ENCODE peak calls at places on chromosome 20, in four cellular contexts. One of them, this sample, is unnamed.

GRCh38 chr20:2984028-2984501 is 59.4 kb upstream of the GNRH2 start:
- DNase-seq in HS-5: no peak
- DNase-seq in NCI-H2029 treated with DMSO at 0.1 percent for 48 hours: no peak
- DNase-seq in activated CD4-positive, CD25-positive, alpha-beta regulatory T cell: no peak
- DNase-seq in this sample: no peak

GRCh38 chr20:9068232-9068781 is 580 bp upstream of the PLCB4 start:
- DNase-seq in activated CD4-positive, CD25-positive, alpha-beta regulatory T cell: no peak
- DNase-seq in NCI-H2029 treated with DMSO at 0.1 percent for 48 hours: no peak
- DNase-seq in HS-5: no peak
- DNase-seq in this sample: peak

GRCh38 chr20:44720617-44720993 is 5.4 kb downstream of the CCN5 start:
- DNase-seq in activated CD4-positive, CD25-positive, alpha-beta regulatory T cell: no peak
- DNase-seq in HS-5: peak
- DNase-seq in NCI-H2029 treated with DMSO at 0.1 percent for 48 hours: no peak
- DNase-seq in this sample: no peak

GRCh38 chr20:46558511-46558959 is 8.1 kb upstream of the OCSTAMP start:
- DNase-seq in activated CD4-positive, CD25-positive, alpha-beta regulatory T cell: no peak
- DNase-seq in HS-5: peak
- DNase-seq in NCI-H2029 treated with DMSO at 0.1 percent for 48 hours: no peak
- DNase-seq in this sample: no peak

GRCh38 chr20:61120595-61121515 is 131.2 kb upstream of the CDH4 start:
- DNase-seq in activated CD4-positive, CD25-positive, alpha-beta regulatory T cell: no peak
- DNase-seq in HS-5: peak
- DNase-seq in NCI-H2029 treated with DMSO at 0.1 percent for 48 hours: peak
- DNase-seq in this sample: no peak

GRCh38 chr20:52105573-52106422 is 85.8 kb downstream of the ZFP64 start:
- DNase-seq in NCI-H2029 treated with DMSO at 0.1 percent for 48 hours: no peak
- DNase-seq in HS-5: no peak
- DNase-seq in activated CD4-positive, CD25-positive, alpha-beta regulatory T cell: no peak
- DNase-seq in this sample: no peak

GRCh38 chr20:9686455-9686854 is 152.4 kb downstream of the PAK5 start:
- DNase-seq in activated CD4-positive, CD25-positive, alpha-beta regulatory T cell: no peak
- DNase-seq in NCI-H2029 treated with DMSO at 0.1 percent for 48 hours: no peak
- DNase-seq in HS-5: no peak
- DNase-seq in this sample: no peak

GRCh38 chr20:21516180-21516567 is 2.3 kb upstream of the NKX2-2 start:
- DNase-seq in NCI-H2029 treated with DMSO at 0.1 percent for 48 hours: no peak
- DNase-seq in HS-5: no peak
- DNase-seq in activated CD4-positive, CD25-positive, alpha-beta regulatory T cell: no peak
- DNase-seq in this sample: no peak

GRCh38 chr20:19783966-19784401 is 25.9 kb downstream of the RIN2 start:
- DNase-seq in HS-5: no peak
- DNase-seq in activated CD4-positive, CD25-positive, alpha-beta regulatory T cell: no peak
- DNase-seq in NCI-H2029 treated with DMSO at 0.1 percent for 48 hours: peak
- DNase-seq in this sample: no peak

GRCh38 chr20:41163821-41164220 is 26.5 kb downstream of the PLCG1 start:
- DNase-seq in activated CD4-positive, CD25-positive, alpha-beta regulatory T cell: no peak
- DNase-seq in HS-5: no peak
- DNase-seq in NCI-H2029 treated with DMSO at 0.1 percent for 48 hours: no peak
- DNase-seq in this sample: no peak

GRCh38 chr20:57657537-57658446 is 37.6 kb upstream of the ZBP1 start:
- DNase-seq in NCI-H2029 treated with DMSO at 0.1 percent for 48 hours: peak
- DNase-seq in HS-5: no peak
- DNase-seq in activated CD4-positive, CD25-positive, alpha-beta regulatory T cell: no peak
- DNase-seq in this sample: peak